ENCODE peak calls at places on chromosomes 2 and 18, in five cellular contexts. R is cardiac muscle cell, F is left lung, A is epithelial cell of esophagus, Z is brain microvascular endothelial cell. H is an unnamed sample.

GRCh38 chr18:62521588-62521987 is 1.2 kb upstream of the ZCCHC2 start:
- DNase-seq in R (no peak), F (no peak), A (no peak), Z (no peak), H (no peak)

GRCh38 chr2:80874374-80874773 is 569.8 kb upstream of the LRRTM1 start:
- DNase-seq in R (no peak), F (no peak), A (no peak), Z (no peak), H (no peak)

GRCh38 chr2:59936031-59936430 is 617.4 kb downstream of the BCL11A start:
- DNase-seq in R (no peak), F (no peak), A (no peak), Z (no peak), H (no peak)

GRCh38 chr2:55105456-55105855 is 55.2 kb upstream of the RTN4 start:
- DNase-seq in R (no peak), F (no peak), A (no peak), Z (no peak), H (no peak)

GRCh38 chr2:223414646-223415045 is 187.5 kb downstream of the SCG2 start:
- DNase-seq in R (no peak), F (no peak), A (peak; percentile 40), Z (no peak), H (no peak)

GRCh38 chr2:121197369-121198091 is 87.5 kb downstream of the TFCP2L1 start:
- DNase-seq in R (no peak), F (peak; percentile 91), A (peak; percentile 93), Z (peak; percentile 72), H (peak; percentile 23)

GRCh38 chr2:62270728-62271127 is 74.8 kb downstream of the B3GNT2 start:
- DNase-seq in R (peak; percentile 26), F (no peak), A (peak; percentile 24), Z (peak; percentile 18), H (no peak)

GRCh38 chr2:235747868-235748144 is 254.0 kb downstream of the AGAP1 start:
- DNase-seq in R (no peak), F (no peak), A (peak; percentile 86), Z (no peak), H (no peak)

GRCh38 chr2:116719841-116720240 is 1094.7 kb upstream of the DDX18 start:
- DNase-seq in R (no peak), F (no peak), A (peak; percentile 90), Z (peak; percentile 1), H (peak; percentile 61)

GRCh38 chr2:24513672-24514071 is 22.6 kb downstream of the NCOA1 start:
- DNase-seq in R (no peak), F (no peak), A (no peak), Z (no peak), H (no peak)

GRCh38 chr2:86047575-86048382 is 57.9 kb downstream of the POLR1A start:
- DNase-seq in R (no peak), F (no peak), A (no peak), Z (no peak), H (no peak)

GRCh38 chr2:181746844-181747243 is 66.5 kb upstream of the NEUROD1 start:
- DNase-seq in R (no peak), F (no peak), A (peak; percentile 49), Z (no peak), H (no peak)

GRCh38 chr2:219500135-219500534 is 1.4 kb downstream of the GMPPA start:
- DNase-seq in R (no peak), F (no peak), A (no peak), Z (no peak), H (no peak)

GRCh38 chr2:173496746-173497145 is 142.1 kb downstream of the CDCA7 start:
- DNase-seq in R (no peak), F (no peak), A (peak; percentile 6), Z (peak; percentile 54), H (no peak)

GRCh38 chr2:239588451-239589269 is 187.8 kb upstream of the HDAC4 start:
- DNase-seq in R (no peak), F (no peak), A (no peak), Z (no peak), H (no peak)

GRCh38 chr2:121884515-121884915 is 129.1 kb downstream of the TSN start:
- DNase-seq in R (no peak), F (no peak), A (no peak), Z (no peak), H (no peak)

GRCh38 chr2:109493176-109493935 is 120.4 kb downstream of the SEPTIN10 start:
- DNase-seq in R (no peak), F (no peak), A (no peak), Z (no peak), H (no peak)

GRCh38 chr2:135819211-135819610 is 17.8 kb downstream of the LCT start:
- DNase-seq in R (no peak), F (no peak), A (peak; percentile 46), Z (peak; percentile 46), H (no peak)

GRCh38 chr2:177708106-177708505 is 315.5 kb downstream of the AGPS start:
- DNase-seq in R (no peak), F (no peak), A (no peak), Z (no peak), H (no peak)

GRCh38 chr2:55111570-55112228 is 61.4 kb upstream of the RTN4 start:
- DNase-seq in R (peak; percentile 25), F (peak; percentile 86), A (peak; percentile 82), Z (peak; percentile 94), H (peak; percentile 92)

GRCh38 chr2:217231724-217232123 is 371.9 kb upstream of the TNP1 start:
- DNase-seq in R (no peak), F (no peak), A (no peak), Z (no peak), H (no peak)

GRCh38 chr2:180376076-180376475 is 369.0 kb upstream of the CWC22 start:
- DNase-seq in R (no peak), F (no peak), A (no peak), Z (peak; percentile 40), H (no peak)

GRCh38 chr2:178397002-178397605 is 53.9 kb downstream of the PRKRA start:
- DNase-seq in R (peak; percentile 70), F (no peak), A (peak; percentile 64), Z (peak; percentile 36), H (no peak)

GRCh38 chr2:25336446-25336845 is 5.3 kb downstream of the DNMT3A start:
- DNase-seq in R (no peak), F (no peak), A (no peak), Z (no peak), H (no peak)

GRCh38 chr2:12797815-12798214 is 81.1 kb downstream of the TRIB2 start:
- DNase-seq in R (no peak), F (no peak), A (peak; percentile 52), Z (no peak), H (no peak)

GRCh38 chr18:37762076-37762475 is 196.5 kb upstream of the CELF4 start:
- DNase-seq in R (no peak), F (peak; percentile 51), A (no peak), Z (no peak), H (no peak)

GRCh38 chr2:237581751-237582746 is 8.5 kb downstream of the RAB17 start:
- DNase-seq in R (peak; percentile 75), F (peak; percentile 58), A (peak; percentile 52), Z (peak; percentile 65), H (no peak)
- TF ChIP-seq CTCF in R (peak; percentile 53), F (peak; percentile 26), A (peak; percentile 53), Z (peak; percentile 75), H (peak; percentile 51)

GRCh38 chr18:59264651-59265245 is 8.5 kb downstream of the RAX start:
- DNase-seq in R (no peak), F (no peak), A (no peak), Z (no peak), H (no peak)
- H3K4me3 ChIP-seq in R (no peak overlapping the region), F (no peak overlapping the region), A (no peak overlapping the region), Z (no peak overlapping the region), H (peak overlapping the region; percentile 53)

GRCh38 chr2:71588497-71588896 is 135.1 kb downstream of the DYSF start:
- DNase-seq in R (no peak), F (no peak), A (no peak), Z (no peak), H (no peak)
- TF ChIP-seq CTCF in R (no peak), F (no peak), A (no peak), Z (no peak), H (no peak)

GRCh38 chr18:58456625-58457024 is 172.3 kb downstream of the ALPK2 start:
- DNase-seq in R (no peak), F (no peak), A (no peak), Z (no peak), H (no peak)
- H3K4me3 ChIP-seq in R (no peak overlapping the region), F (no peak overlapping the region), A (no peak overlapping the region), Z (no peak overlapping the region), H (no peak overlapping the region)

GRCh38 chr2:16071039-16071864 is 130.9 kb downstream of the MYCN start:
- DNase-seq in R (no peak), F (no peak), A (no peak), Z (no peak), H (no peak)

GRCh38 chr2:16068233-16068940 is 128.0 kb downstream of the MYCN start:
- DNase-seq in R (no peak), F (no peak), A (no peak), Z (no peak), H (no peak)

GRCh38 chr2:16069663-16069932 is 129.2 kb downstream of the MYCN start:
- DNase-seq in R (no peak), F (no peak), A (no peak), Z (no peak), H (no peak)

GRCh38 chr2:16070648-16070971 is 130.3 kb downstream of the MYCN start:
- DNase-seq in R (no peak), F (no peak), A (no peak), Z (no peak), H (no peak)

GRCh38 chr2:16069933-16070647 is 129.7 kb downstream of the MYCN start:
- DNase-seq in R (no peak), F (no peak), A (no peak), Z (no peak), H (no peak)
- TF ChIP-seq CTCF in R (no peak), F (no peak), A (no peak), Z (no peak), H (no peak)

GRCh38 chr2:232488721-232489300 is 1.2 kb upstream of the ECEL1 start:
- DNase-seq in R (no peak), F (no peak), A (no peak), Z (no peak), H (no peak)
- H3K4me3 ChIP-seq in R (no peak overlapping the region), F (no peak overlapping the region), A (no peak overlapping the region), Z (no peak overlapping the region), H (no peak overlapping the region)

GRCh38 chr18:41462946-41463345 is 492.1 kb upstream of the PIK3C3 start:
- DNase-seq in R (no peak), F (no peak), A (no peak), Z (no peak), H (no peak)
- TF ChIP-seq CTCF in R (no peak), F (no peak), A (no peak), Z (no peak), H (no peak)

DNA sequence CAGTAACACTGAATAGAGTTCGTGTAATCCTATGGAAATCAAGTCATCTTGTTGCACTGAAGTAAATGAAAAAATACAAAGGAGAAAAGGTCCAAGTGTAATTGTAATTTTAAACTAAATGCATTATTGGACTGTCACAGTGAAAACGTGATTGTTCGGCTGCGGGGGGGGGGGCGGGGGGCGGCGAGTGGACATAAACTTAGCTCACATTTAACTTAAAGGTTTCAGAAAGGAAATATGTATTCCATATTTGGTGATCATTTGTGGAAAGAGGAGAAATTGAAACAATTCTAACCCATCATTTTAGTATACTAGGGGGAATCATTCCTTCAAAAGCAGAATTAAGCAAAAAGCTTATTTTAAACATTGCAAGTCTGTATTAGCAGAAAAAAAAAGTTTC is 144.6 kb downstream of the MEIS1 start:
- DNase-seq in R (no peak), F (no peak), A (no peak), Z (no peak), H (no peak)
- H3K4me3 ChIP-seq in R (peak overlapping the region; percentile 78), F (no peak overlapping the region), A (no peak overlapping the region), Z (no peak overlapping the region), H (no peak overlapping the region)

GRCh38 chr2:196322963-196323810 is 151.8 kb upstream of the STK17B start:
- DNase-seq in R (no peak), F (no peak), A (no peak), Z (no peak), H (no peak)
- TF ChIP-seq CTCF in R (no peak), F (no peak), A (no peak), Z (no peak), H (no peak)